ENCODE peak calls at places on chromosomes 5 and 9, in seven cellular contexts. L is CD8-positive, alpha-beta T cell; T is tibial nerve; P is astrocyte; O is tibial artery; Q is H7; R is GM23338. N is an unnamed sample.
A peak's percentile ranks its signal among the peaks of the same experiment; 100 is the strongest.

GRCh38 chr9:99114049-99114440 is 9.1 kb downstream of the TGFBR1 start:
- DNase-seq in Q (no peak), P (peak; percentile 46), T (no peak), L (no peak), O (no peak), R (no peak), N (no peak)

GRCh38 chr5:138330813-138331448 is 673 bp downstream of the CDC25C start:
- DNase-seq in T (no peak), P (no peak), Q (no peak), O (no peak), L (no peak), R (peak; percentile 45), N (no peak)

GRCh38 chr5:137146402-137146889 is 352.7 kb downstream of the SPOCK1 start:
- DNase-seq in T (peak; percentile 71), R (no peak), P (peak; percentile 99), Q (no peak), L (no peak), O (peak; percentile 78), N (no peak)

GRCh38 chr9:126145887-126146253 is 180.8 kb upstream of the MVB12B start:
- DNase-seq in T (no peak), R (no peak), P (no peak), Q (no peak), O (no peak), L (no peak), N (no peak)

GRCh38 chr5:38666668-38667498 is 110.4 kb upstream of the LIFR start:
- DNase-seq in L (no peak), Q (no peak), T (peak; percentile 66), O (peak; percentile 85), P (peak; percentile 32), R (peak; percentile 48), N (no peak)

GRCh38 chr9:124298646-124299235 is 41.0 kb downstream of the NEK6 start:
- DNase-seq in Q (no peak), P (no peak), L (no peak), O (no peak), T (no peak), R (no peak), N (no peak)

GRCh38 chr9:13993482-13994267 is 320.3 kb downstream of the NFIB start:
- DNase-seq in P (no peak), Q (no peak), L (no peak), O (no peak), R (no peak), T (no peak), N (no peak)

GRCh38 chr5:101689306-101689705 is 606.8 kb downstream of the SLCO4C1 start:
- DNase-seq in Q (no peak), P (no peak), R (no peak), L (no peak), O (no peak), T (no peak), N (no peak)

GRCh38 chr5:26763151-26763550 is 275.2 kb downstream of the CDH9 start:
- DNase-seq in L (no peak), R (no peak), O (no peak), P (no peak), T (no peak), Q (no peak), N (no peak)

GRCh38 chr5:123429993-123430392 is 6.8 kb upstream of the CEP120 start:
- DNase-seq in T (no peak), L (no peak), O (no peak), P (peak; percentile 81), R (no peak), Q (no peak), N (no peak)

GRCh38 chr5:172380992-172381643 is 73.2 kb downstream of the SH3PXD2B start:
- DNase-seq in P (peak; percentile 32), T (peak; percentile 67), L (no peak), O (peak; percentile 89), Q (no peak), R (no peak), N (no peak)

GRCh38 chr5:169265888-169266287 is 35.1 kb downstream of the SLIT3 start:
- DNase-seq in T (no peak), L (no peak), O (no peak), P (no peak), Q (peak; percentile 20), R (peak; percentile 55), N (no peak)

GRCh38 chr5:116360008-116360853 is 214.4 kb downstream of the SEMA6A start:
- DNase-seq in L (no peak), Q (no peak), T (no peak), O (no peak), P (no peak), R (no peak), N (no peak)

GRCh38 chr9:109498195-109499060 is at the start of gene PTPN3:
- DNase-seq in L (no peak), P (no peak), O (peak; percentile 73), Q (peak; percentile 93), T (no peak), R (peak; percentile 46), N (no peak)

GRCh38 chr5:87300744-87301143 is 33.1 kb downstream of the RASA1 start:
- DNase-seq in L (no peak), T (no peak), Q (no peak), O (no peak), R (no peak), P (peak; percentile 95), N (no peak)

GRCh38 chr5:174503461-174504265 is 220.7 kb upstream of the MSX2 start:
- DNase-seq in R (no peak), Q (no peak), L (no peak), O (no peak), P (peak; percentile 87), T (no peak), N (no peak)

GRCh38 chr5:82421119-82421518 is 143.0 kb upstream of the RPS23 start:
- DNase-seq in L (no peak), P (peak; percentile 94), Q (no peak), T (no peak), O (no peak), R (no peak), N (no peak)

GRCh38 chr9:8666060-8666459 is 866.5 kb upstream of the DMAC1 start:
- DNase-seq in T (no peak), P (no peak), R (no peak), Q (no peak), O (no peak), L (no peak), N (no peak)

GRCh38 chr9:8659121-8659520 is 859.5 kb upstream of the DMAC1 start:
- DNase-seq in R (no peak), T (no peak), P (no peak), O (no peak), Q (no peak), L (no peak), N (no peak)

DNA sequence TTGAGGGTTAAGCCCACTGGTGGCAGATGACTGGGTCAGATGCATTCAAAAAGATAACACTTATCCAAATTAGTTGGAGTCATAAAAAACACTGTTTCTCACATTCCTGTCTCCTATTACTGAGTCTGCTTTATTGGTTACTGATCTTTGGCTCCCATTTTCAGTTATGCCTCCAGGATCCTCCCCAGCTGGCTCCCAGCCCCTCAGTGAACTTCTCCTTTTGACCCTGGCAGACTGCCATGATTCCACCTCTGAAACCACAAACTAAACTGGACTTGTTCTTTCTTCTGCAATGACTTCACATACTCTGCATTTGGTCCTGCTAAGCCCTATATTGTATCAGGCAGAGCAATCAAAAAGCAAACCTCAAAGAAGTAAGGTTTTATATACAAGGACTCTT is 860.8 kb upstream of the DMAC1 start:
- DNase-seq in L (no peak), Q (no peak), P (peak; percentile 75), T (peak; percentile 88), O (peak; percentile 74), R (no peak), N (no peak)
- H3K4me3 ChIP-seq in L (no peak overlapping the region), Q (no peak overlapping the region), P (no peak overlapping the region), T (no peak overlapping the region), O (no peak overlapping the region), R (no peak overlapping the region), N (no peak overlapping the region)

DNA sequence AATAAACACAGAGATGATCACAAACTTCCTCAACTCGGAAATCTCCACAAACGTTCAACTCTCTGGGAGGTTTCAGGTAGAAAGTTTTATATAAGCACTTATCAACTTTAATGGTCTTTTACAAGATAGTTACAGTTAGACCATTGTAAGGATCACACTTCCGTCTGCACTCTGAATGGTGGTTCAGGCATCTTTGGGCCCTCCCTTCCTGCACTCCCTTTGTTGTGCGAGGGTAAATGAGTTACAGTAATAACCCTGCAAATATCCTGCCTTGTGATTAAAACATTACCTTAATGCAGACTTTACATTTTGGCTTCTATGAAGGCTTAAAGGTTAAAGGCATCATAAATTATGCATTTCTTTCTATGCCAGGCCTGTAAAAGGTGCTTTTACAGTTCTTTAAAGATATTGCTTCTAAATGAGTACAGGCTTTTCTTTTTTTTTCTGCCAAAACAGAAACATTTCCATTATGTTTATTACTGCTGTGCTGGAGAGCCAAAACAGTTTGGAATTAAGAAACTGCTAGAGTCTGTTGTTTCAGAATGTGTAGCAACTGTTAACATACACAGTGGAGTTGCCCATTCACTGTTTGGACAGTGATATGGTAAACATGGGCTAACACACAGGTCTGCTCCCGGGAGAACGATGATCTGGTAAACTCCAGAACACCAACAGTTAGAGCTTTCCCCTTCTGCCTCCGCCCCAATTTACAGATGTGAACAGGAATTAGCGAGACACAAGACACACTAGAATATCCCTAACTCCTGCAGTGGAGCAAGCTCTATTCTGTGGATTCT is 1.1 kb downstream of the PRUNE2 start:
- DNase-seq in O (no peak), L (no peak), R (no peak), P (no peak), Q (no peak), T (no peak), N (no peak)
- H3K27me3 ChIP-seq in O (no peaks in the 10 kb centered on the region), L (peaks cover 5% of the 10 kb centered on the region), R (peaks cover 31% of the 10 kb centered on the region), P (peaks cover 32% of the 10 kb centered on the region), Q (peaks cover 28% of the 10 kb centered on the region), T (no peaks in the 10 kb centered on the region), N (peaks cover 2% of the 10 kb centered on the region)

DNA sequence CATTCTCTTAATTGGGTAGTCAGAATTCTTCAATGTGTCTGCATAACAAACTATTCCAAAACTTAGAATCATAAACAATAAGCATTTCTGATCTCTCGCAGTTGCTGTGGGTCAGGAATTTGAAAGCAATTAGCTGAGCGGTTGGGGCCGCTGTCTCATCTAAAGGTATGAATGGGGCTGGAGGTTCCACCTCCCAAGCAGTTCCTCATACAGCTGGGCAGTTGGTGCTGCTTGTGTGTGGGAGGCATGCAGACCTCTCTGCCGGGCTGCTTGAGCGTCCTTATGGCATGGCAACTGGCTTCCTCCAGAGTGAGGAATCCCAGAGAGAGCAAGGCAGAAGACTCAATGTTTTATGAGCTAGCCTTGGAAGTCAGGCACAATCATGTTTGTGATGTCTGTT is 30.2 kb upstream of the SEMA4D start:
- DNase-seq in T (no peak), R (no peak), P (no peak), O (peak; percentile 46), Q (no peak), L (no peak), N (no peak)
- H3K4me3 ChIP-seq in T (no peak overlapping the region), R (no peak overlapping the region), P (no peak overlapping the region), O (no peak overlapping the region), Q (no peak overlapping the region), L (no peak overlapping the region), N (no peak overlapping the region)

GRCh38 chr9:134236001-134236421 is 71.6 kb upstream of the RNU6ATAC start:
- DNase-seq in Q (no peak), O (no peak), L (no peak), T (peak; percentile 39), P (no peak), R (no peak), N (no peak)

GRCh38 chr9:134239130-134239888 is 74.9 kb upstream of the RNU6ATAC start:
- DNase-seq in T (no peak), L (no peak), Q (peak; percentile 77), P (no peak), O (no peak), R (no peak), N (no peak)

GRCh38 chr9:134236935-134237629 is 72.7 kb upstream of the RNU6ATAC start:
- DNase-seq in T (no peak), L (no peak), R (no peak), P (no peak), Q (no peak), O (no peak), N (no peak)

GRCh38 chr9:134239939-134240338 is 75.6 kb upstream of the RNU6ATAC start:
- DNase-seq in P (no peak), O (no peak), T (no peak), R (no peak), Q (peak; percentile 65), L (no peak), N (no peak)

GRCh38 chr9:134237630-134238265 is 73.4 kb upstream of the RNU6ATAC start:
- DNase-seq in L (no peak), Q (no peak), T (no peak), R (no peak), O (no peak), P (no peak), N (no peak)
- H3K27me3 ChIP-seq in L (no peaks in the 10 kb centered on the region), Q (no peaks in the 10 kb centered on the region), T (no peaks in the 10 kb centered on the region), R (no peaks in the 10 kb centered on the region), O (peaks cover 86% of the 10 kb centered on the region), P (peaks cover 9% of the 10 kb centered on the region), N (no peaks in the 10 kb centered on the region)